ENCODE peak calls at places on chromosomes 3 and 15, in four cellular contexts. N is PC-9, D is astrocyte of the spinal cord, I is NCI-H510A treated with DMSO at 0.1 percent for 48 hours. S is an unnamed sample.

GRCh38 chr15:31292391-31293020 is 34.1 kb upstream of the KLF13 start:
- DNase-seq in D (no peak), N (no peak), I (no peak), S (peak)

GRCh38 chr15:44716983-44717602 is 5.8 kb downstream of the B2M start:
- DNase-seq in N (no peak), I (no peak), D (no peak), S (no peak)

GRCh38 chr3:87733671-87734367 is 325.0 kb downstream of the CGGBP1 start:
- DNase-seq in I (peak), D (no peak), N (peak), S (no peak)

GRCh38 chr15:90425726-90426346 is 37.8 kb downstream of the IQGAP1 start:
- DNase-seq in I (no peak), N (no peak), D (no peak), S (no peak)

GRCh38 chr3:57691411-57692133 is 1.3 kb downstream of the DENND6A start:
- DNase-seq in D (peak), I (peak), N (no peak), S (no peak)

GRCh38 chr3:148629006-148629405 is 68.7 kb upstream of the AGTR1 start:
- DNase-seq in I (no peak), N (no peak), D (no peak), S (no peak)

GRCh38 chr3:119550090-119550910 is 9.1 kb downstream of the CD80 start:
- DNase-seq in N (no peak), I (no peak), D (no peak), S (no peak)

GRCh38 chr3:56424357-56424756 is 43.9 kb downstream of the ERC2 start:
- DNase-seq in D (no peak), I (no peak), N (no peak), S (no peak)

GRCh38 chr3:134708025-134708597 is 57.3 kb upstream of the KY start:
- DNase-seq in D (peak), N (no peak), I (no peak), S (no peak)

S was measured in Caki2.